ENCODE peak calls at places on chromosomes 11 and 22, in five cellular contexts. One of them, this sample, is unnamed.

GRCh38 chr22:45969414-45969799 is 7.6 kb downstream of the WNT7B start:
- DNase-seq in GM12878: no peak
- DNase-seq in H1: no peak
- DNase-seq in HepG2: no peak
- DNase-seq in K562: no peak
- DNase-seq in this sample: peak

GRCh38 chr22:44181033-44181911 is 547 bp downstream of the PARVG start:
- DNase-seq in H1: no peak
- DNase-seq in K562: no peak
- DNase-seq in GM12878: no peak
- DNase-seq in HepG2: no peak
- DNase-seq in this sample: no peak

GRCh38 chr22:38249301-38249700 is 23.5 kb downstream of the TMEM184B start:
- DNase-seq in H1: no peak
- DNase-seq in K562: no peak
- DNase-seq in HepG2: no peak
- DNase-seq in GM12878: no peak
- DNase-seq in this sample: no peak

GRCh38 chr11:102603091-102603490 is 22.0 kb downstream of the MMP20 start:
- DNase-seq in GM12878: no peak
- DNase-seq in HepG2: peak
- DNase-seq in K562: no peak
- DNase-seq in H1: no peak
- DNase-seq in this sample: no peak

GRCh38 chr11:88012456-88012855 is 162.8 kb downstream of the RAB38 start:
- DNase-seq in HepG2: no peak
- DNase-seq in H1: no peak
- DNase-seq in GM12878: no peak
- DNase-seq in K562: no peak
- DNase-seq in this sample: no peak

GRCh38 chr22:49955581-49956417 is 4.8 kb upstream of the PIM3 start:
- DNase-seq in K562: no peak
- DNase-seq in GM12878: no peak
- DNase-seq in H1: no peak
- DNase-seq in HepG2: no peak
- DNase-seq in this sample: no peak

GRCh38 chr22:43203471-43203981 is 16.6 kb upstream of the TTLL12 start:
- DNase-seq in HepG2: no peak
- DNase-seq in K562: no peak
- DNase-seq in GM12878: no peak
- DNase-seq in H1: peak
- DNase-seq in this sample: no peak

GRCh38 chr22:45446216-45446615 is 32.7 kb downstream of the RIBC2 start:
- DNase-seq in HepG2: no peak
- DNase-seq in GM12878: no peak
- DNase-seq in K562: no peak
- DNase-seq in H1: no peak
- DNase-seq in this sample: no peak

GRCh38 chr11:9315078-9315688 is 790 bp upstream of the TMEM41B start:
- DNase-seq in HepG2: no peak
- DNase-seq in H1: no peak
- DNase-seq in K562: peak
- DNase-seq in GM12878: no peak
- DNase-seq in this sample: no peak

GRCh38 chr11:45104006-45104789 is 42.2 kb upstream of the PRDM11 start:
- DNase-seq in HepG2: no peak
- DNase-seq in H1: no peak
- DNase-seq in K562: no peak
- DNase-seq in GM12878: no peak
- DNase-seq in this sample: no peak

GRCh38 chr11:74754507-74755255 is 6.0 kb downstream of the RNF169 start:
- DNase-seq in HepG2: no peak
- DNase-seq in H1: no peak
- DNase-seq in GM12878: peak
- DNase-seq in K562: no peak
- DNase-seq in this sample: no peak

GRCh38 chr11:116170526-116171120 is 602.2 kb downstream of the BUD13 start:
- DNase-seq in K562: peak
- DNase-seq in H1: no peak
- DNase-seq in HepG2: peak
- DNase-seq in GM12878: no peak
- DNase-seq in this sample: peak

GRCh38 chr11:17129003-17129402 is 51.5 kb upstream of the RPS13 start:
- DNase-seq in H1: no peak
- DNase-seq in K562: no peak
- DNase-seq in GM12878: no peak
- DNase-seq in HepG2: no peak
- DNase-seq in this sample: no peak

GRCh38 chr11:41982975-41983374 is 523.5 kb upstream of the LRRC4C start:
- DNase-seq in GM12878: no peak
- DNase-seq in H1: no peak
- DNase-seq in HepG2: no peak
- DNase-seq in K562: no peak
- DNase-seq in this sample: no peak

GRCh38 chr11:74646964-74647363 is 54.6 kb downstream of the POLD3 start:
- DNase-seq in H1: no peak
- DNase-seq in K562: no peak
- DNase-seq in HepG2: no peak
- DNase-seq in GM12878: no peak
- DNase-seq in this sample: no peak

GRCh38 chr11:116162086-116162485 is 610.7 kb downstream of the BUD13 start:
- DNase-seq in GM12878: no peak
- DNase-seq in HepG2: no peak
- DNase-seq in H1: no peak
- DNase-seq in K562: no peak
- DNase-seq in this sample: no peak

GRCh38 chr11:93073508-93074280 is 104.2 kb downstream of the MTNR1B start:
- DNase-seq in K562: no peak
- DNase-seq in HepG2: no peak
- DNase-seq in GM12878: no peak
- DNase-seq in H1: no peak
- DNase-seq in this sample: no peak

GRCh38 chr22:23211622-23212021 is 31.3 kb downstream of the BCR start:
- DNase-seq in K562: no peak
- DNase-seq in H1: no peak
- DNase-seq in GM12878: no peak
- DNase-seq in HepG2: no peak
- DNase-seq in this sample: no peak

GRCh38 chr11:66218026-66218425 is 50.4 kb upstream of the RAB1B start:
- DNase-seq in H1: no peak
- DNase-seq in K562: no peak
- DNase-seq in HepG2: no peak
- DNase-seq in GM12878: no peak
- DNase-seq in this sample: no peak

GRCh38 chr11:36258730-36259360 is 30.4 kb downstream of the COMMD9 start:
- DNase-seq in K562: peak
- DNase-seq in GM12878: no peak
- DNase-seq in HepG2: peak
- DNase-seq in H1: peak
- DNase-seq in this sample: peak

GRCh38 chr11:46438211-46438610 is 46.6 kb upstream of the CHRM4 start:
- DNase-seq in H1: no peak
- DNase-seq in GM12878: no peak
- DNase-seq in K562: no peak
- DNase-seq in HepG2: no peak
- DNase-seq in this sample: no peak

GRCh38 chr11:120547301-120547700 is 35.8 kb downstream of the GRIK4 start:
- DNase-seq in H1: no peak
- DNase-seq in GM12878: no peak
- DNase-seq in HepG2: no peak
- DNase-seq in K562: no peak
- DNase-seq in this sample: no peak

GRCh38 chr11:1882265-1883238 is 9.1 kb downstream of the PRR33 start:
- DNase-seq in HepG2: peak
- DNase-seq in H1: peak
- DNase-seq in K562: peak
- DNase-seq in GM12878: no peak
- DNase-seq in this sample: peak

GRCh38 chr22:44269757-44270555 is 42.8 kb downstream of the SHISAL1 start:
- DNase-seq in H1: no peak
- DNase-seq in K562: no peak
- DNase-seq in HepG2: no peak
- DNase-seq in GM12878: no peak
- DNase-seq in this sample: no peak

GRCh38 chr11:1839924-1840779 is 1.4 kb downstream of the TNNI2 start:
- DNase-seq in GM12878: no peak
- DNase-seq in K562: no peak
- DNase-seq in HepG2: no peak
- DNase-seq in H1: no peak
- DNase-seq in this sample: no peak

GRCh38 chr11:71342116-71342515 is 89.7 kb upstream of the SHANK2 start:
- DNase-seq in H1: no peak
- DNase-seq in GM12878: no peak
- DNase-seq in K562: no peak
- DNase-seq in HepG2: no peak
- DNase-seq in this sample: no peak
- TF ChIP-seq TAF1 in H1: no peak
- TF ChIP-seq TAF1 in GM12878: no peak
- TF ChIP-seq TAF1 in K562: no peak
- TF ChIP-seq TAF1 in HepG2: no peak
- TF ChIP-seq TAF1 in this sample: no peak

DNA sequence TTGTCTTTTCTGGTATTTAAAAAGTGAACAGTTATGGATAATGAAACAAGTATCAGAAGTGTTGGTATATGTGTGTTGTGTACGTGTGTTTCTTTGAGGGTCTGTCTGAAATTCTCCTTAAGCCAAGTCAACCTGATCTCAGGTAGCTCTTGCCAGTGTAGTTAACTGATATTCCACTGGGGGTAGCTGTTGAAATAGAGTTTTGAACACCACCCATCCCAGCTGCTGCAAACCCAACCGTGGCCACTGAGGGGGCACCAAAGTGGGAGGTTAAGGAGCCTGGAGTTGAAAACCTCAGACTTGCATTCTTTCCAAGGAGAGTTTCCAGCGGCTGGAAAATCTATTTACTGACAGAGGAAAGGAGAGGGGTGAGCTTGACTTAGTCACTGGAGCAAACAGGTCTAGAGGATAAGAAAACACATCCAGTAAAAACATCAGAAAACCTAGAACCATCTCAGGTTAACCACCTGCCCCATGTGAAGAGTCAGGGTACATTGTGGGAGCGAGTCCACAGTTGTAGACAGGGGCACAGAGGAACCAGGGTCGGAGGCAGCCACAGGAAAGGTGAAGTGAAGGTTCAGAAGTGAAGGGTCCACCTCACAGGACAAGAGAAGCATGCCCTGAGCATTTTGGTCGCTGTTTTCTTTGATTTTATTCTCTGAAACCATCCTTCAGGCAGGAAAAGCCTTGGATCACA is 8.8 kb upstream of the CUL5 start:
- DNase-seq in HepG2: peak
- DNase-seq in H1: peak
- DNase-seq in GM12878: peak
- DNase-seq in K562: peak
- DNase-seq in this sample: peak
- TF ChIP-seq CHD2 in HepG2: no peak
- TF ChIP-seq CHD2 in H1: no peak
- TF ChIP-seq CHD2 in GM12878: no peak
- TF ChIP-seq CHD2 in K562: no peak
- TF ChIP-seq CHD2 in this sample: no peak

GRCh38 chr22:27377501-27377900 is 424.1 kb downstream of the MN1 start:
- DNase-seq in K562: no peak
- DNase-seq in GM12878: no peak
- DNase-seq in HepG2: no peak
- DNase-seq in H1: no peak
- DNase-seq in this sample: no peak

GRCh38 chr22:27380826-27381225 is 420.7 kb downstream of the MN1 start:
- DNase-seq in K562: no peak
- DNase-seq in HepG2: no peak
- DNase-seq in H1: no peak
- DNase-seq in GM12878: no peak
- DNase-seq in this sample: peak

GRCh38 chr22:27378343-27378800 is 423.2 kb downstream of the MN1 start:
- DNase-seq in GM12878: no peak
- DNase-seq in HepG2: no peak
- DNase-seq in H1: no peak
- DNase-seq in K562: no peak
- DNase-seq in this sample: no peak

GRCh38 chr22:27378994-27379393 is 422.6 kb downstream of the MN1 start:
- DNase-seq in HepG2: no peak
- DNase-seq in H1: no peak
- DNase-seq in GM12878: no peak
- DNase-seq in K562: no peak
- DNase-seq in this sample: no peak

DNA sequence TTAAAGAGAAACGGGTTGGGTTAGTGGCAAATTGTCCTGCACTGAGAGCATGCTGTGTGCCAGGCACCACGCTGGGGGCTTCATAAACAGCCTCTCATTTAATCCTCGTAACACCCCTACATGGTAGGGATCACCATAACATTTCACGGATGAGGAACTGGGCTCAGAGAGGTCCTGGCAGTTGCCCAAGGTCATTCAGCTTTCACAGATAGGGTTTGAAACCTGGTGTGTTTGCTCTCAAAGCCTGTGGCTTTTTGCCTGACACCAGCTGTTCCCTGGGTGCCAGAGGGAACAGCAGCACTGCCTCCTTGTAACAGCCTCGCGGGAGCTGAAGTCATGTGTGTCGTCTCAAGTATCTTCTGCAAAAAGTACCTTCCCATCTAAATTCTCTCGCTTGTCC is 423.7 kb downstream of the MN1 start:
- DNase-seq in HepG2: no peak
- DNase-seq in H1: no peak
- DNase-seq in K562: no peak
- DNase-seq in GM12878: no peak
- DNase-seq in this sample: no peak
- TF ChIP-seq TAF1 in HepG2: no peak
- TF ChIP-seq TAF1 in H1: no peak
- TF ChIP-seq TAF1 in K562: no peak
- TF ChIP-seq TAF1 in GM12878: no peak
- TF ChIP-seq TAF1 in this sample: no peak

DNA sequence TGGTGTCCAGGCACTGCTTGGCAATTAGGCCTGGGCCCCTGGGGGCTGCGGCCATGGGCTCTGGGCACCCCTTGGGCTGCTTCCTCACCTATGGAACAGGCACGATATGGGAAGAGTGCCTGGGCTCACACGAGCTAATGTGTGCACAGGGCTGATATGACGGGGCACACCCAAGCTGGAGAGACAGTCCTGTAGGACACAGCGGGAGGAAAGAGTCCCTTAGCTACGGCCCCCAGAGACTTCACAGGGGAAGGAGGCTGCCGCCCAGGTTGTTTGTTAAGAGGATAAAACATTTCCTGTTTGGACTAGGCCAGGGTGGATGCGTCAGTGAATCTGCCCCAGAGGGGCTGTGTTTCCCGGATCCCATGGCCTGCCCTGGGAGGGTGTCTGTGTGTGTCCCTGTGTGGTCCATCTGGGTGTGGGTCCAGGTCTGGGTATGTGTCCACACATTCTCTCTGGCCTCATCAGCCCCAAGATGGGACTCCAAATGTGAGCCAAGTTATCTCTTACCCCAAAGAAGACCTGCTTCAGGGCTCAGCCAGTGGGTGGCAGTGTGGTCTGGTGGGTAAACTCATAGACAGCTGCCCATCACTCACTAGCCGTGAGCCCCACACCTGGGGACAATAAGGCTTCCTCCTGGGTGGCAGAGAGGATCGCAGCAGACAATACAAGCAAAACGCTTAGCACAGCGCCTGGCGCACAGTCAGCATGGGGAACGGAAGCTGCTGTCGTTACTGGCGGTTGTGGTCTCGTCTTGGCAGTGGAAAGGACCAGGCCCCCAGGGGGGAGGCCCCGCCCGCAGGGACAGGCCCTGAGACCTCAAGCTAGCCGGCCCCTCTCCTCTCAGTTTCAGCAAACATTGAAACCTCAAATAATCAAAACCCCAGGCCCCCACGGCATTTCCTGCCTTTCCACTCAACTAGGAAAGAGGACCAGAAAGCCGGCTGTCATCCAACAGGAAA is 3.2 kb upstream of the EMID1 start:
- DNase-seq in GM12878: peak
- DNase-seq in HepG2: peak
- DNase-seq in K562: peak
- DNase-seq in H1: no peak
- DNase-seq in this sample: peak
- TF ChIP-seq CHD2 in GM12878: peak
- TF ChIP-seq CHD2 in HepG2: no peak
- TF ChIP-seq CHD2 in K562: no peak
- TF ChIP-seq CHD2 in H1: no peak
- TF ChIP-seq CHD2 in this sample: no peak

This sample was measured in SK-N-SH.